ENCODE peak calls at places on chromosomes 7 and 10, in four cellular contexts. H is HepG2, U is K562, Y is GM12878. X is an unnamed sample.

GRCh38 chr10:119786117-119786769 is 60.4 kb downstream of the INPP5F start:
- DNase-seq in H (peak), U (peak), Y (no peak), X (no peak)

GRCh38 chr7:26705567-26705966 is 158.8 kb downstream of the SKAP2 start:
- DNase-seq in U (no peak), H (peak), Y (no peak), X (peak)

GRCh38 chr7:23012797-23013714 is 874 bp downstream of the HYCC1 start:
- DNase-seq in U (peak), Y (no peak), H (peak), X (no peak)

GRCh38 chr7:24653316-24654085 is 80.2 kb downstream of the PALS2 start:
- DNase-seq in Y (no peak), U (no peak), H (no peak), X (no peak)

GRCh38 chr7:50687096-50687495 is 95.6 kb downstream of the GRB10 start:
- DNase-seq in H (no peak), U (no peak), Y (no peak), X (no peak)

GRCh38 chr7:129376778-129377700 is 57.2 kb upstream of the STRIP2 start:
- DNase-seq in H (no peak), U (no peak), Y (no peak), X (no peak)

GRCh38 chr10:91378061-91378460 is 32.1 kb upstream of the HECTD2 start:
- DNase-seq in Y (no peak), H (no peak), U (no peak), X (no peak)

GRCh38 chr10:27628631-27629030 is 117.0 kb downstream of the MKX start:
- DNase-seq in U (no peak), H (no peak), Y (no peak), X (no peak)

GRCh38 chr10:93245772-93246171 is 172.1 kb downstream of the CYP26A1 start:
- DNase-seq in Y (no peak), H (no peak), U (no peak), X (no peak)

GRCh38 chr10:131843089-131843595 is 57.7 kb upstream of the PPP2R2D start:
- DNase-seq in Y (no peak), H (no peak), U (no peak), X (no peak)

GRCh38 chr7:115679976-115680375 is 350.6 kb downstream of the TFEC start:
- DNase-seq in U (no peak), H (peak), Y (peak), X (peak)

GRCh38 chr7:30866939-30867338 is 44.7 kb upstream of the AQP1 start:
- DNase-seq in H (no peak), U (no peak), Y (no peak), X (no peak)

GRCh38 chr7:140062528-140063299 is at the start of gene PARP12:
- DNase-seq in Y (peak), H (peak), U (peak), X (peak)

GRCh38 chr7:30683839-30684238 is 1.6 kb upstream of the CRHR2 start:
- DNase-seq in U (no peak), Y (no peak), H (no peak), X (no peak)

GRCh38 chr10:97575101-97575668 is 2.6 kb downstream of the ANKRD2 start:
- DNase-seq in Y (no peak), H (no peak), U (no peak), X (peak)

GRCh38 chr7:8362723-8363369 is 70.6 kb upstream of the NXPH1 start:
- DNase-seq in Y (no peak), H (no peak), U (no peak), X (no peak)

GRCh38 chr10:124916098-124916584 is 25.8 kb upstream of the ZRANB1 start:
- DNase-seq in Y (no peak), U (no peak), H (no peak), X (peak)

GRCh38 chr7:116948934-116949333 is 4.4 kb upstream of the ST7 start:
- DNase-seq in Y (no peak), U (peak), H (no peak), X (no peak)

GRCh38 chr7:55420535-55420934 is 55.4 kb downstream of the LANCL2 start:
- DNase-seq in H (peak), Y (no peak), U (no peak), X (no peak)

GRCh38 chr10:47050618-47051455 is 139.6 kb downstream of the PTPN20 start:
- DNase-seq in H (no peak), Y (no peak), U (no peak), X (no peak)

GRCh38 chr7:126840869-126841268 is 411.9 kb downstream of the GRM8 start:
- DNase-seq in H (no peak), U (no peak), Y (no peak), X (no peak)

GRCh38 chr7:47647213-47647985 is 65.5 kb upstream of the TNS3 start:
- DNase-seq in H (no peak), U (no peak), Y (no peak), X (no peak)

GRCh38 chr7:2010101-2010500 is 222.6 kb downstream of the MAD1L1 start:
- DNase-seq in U (no peak), Y (no peak), H (no peak), X (no peak)

GRCh38 chr7:141073173-141073640 is 657 bp upstream of the TMEM178B start:
- DNase-seq in H (peak), U (no peak), Y (no peak), X (peak)

GRCh38 chr7:108239501-108240225 is 109.5 kb upstream of the LAMB4 start:
- DNase-seq in Y (no peak), U (no peak), H (no peak), X (no peak)

GRCh38 chr7:128270799-128271411 is 29.8 kb downstream of the LEP start:
- DNase-seq in Y (no peak), U (no peak), H (no peak), X (no peak)

GRCh38 chr10:125375210-125375609 is 214.8 kb upstream of the CTBP2 start:
- DNase-seq in U (no peak), H (no peak), Y (no peak), X (peak)

GRCh38 chr10:47331491-47331890 is 9.2 kb downstream of the GDF2 start:
- DNase-seq in H (no peak), U (no peak), Y (no peak), X (no peak)

GRCh38 chr7:70694909-70695803 is 436.8 kb upstream of the GALNT17 start:
- DNase-seq in U (no peak), H (no peak), Y (no peak), X (no peak)

GRCh38 chr7:116511552-116512523 is 12.3 kb downstream of the CAV2 start:
- DNase-seq in Y (peak), H (peak), U (peak), X (peak)

GRCh38 chr7:141974831-141975230 is 1.3 kb upstream of the TAS2R38 start:
- DNase-seq in Y (no peak), H (peak), U (no peak), X (no peak)

GRCh38 chr10:124511205-124512039 is 49.8 kb downstream of the LHPP start:
- DNase-seq in H (no peak), U (no peak), Y (no peak), X (no peak)

GRCh38 chr7:104124469-104124868 is 83.3 kb downstream of the ORC5 start:
- DNase-seq in H (no peak), U (no peak), Y (no peak), X (no peak)

GRCh38 chr10:129833366-129833765 is 130.7 kb downstream of the EBF3 start:
- DNase-seq in U (no peak), Y (no peak), H (no peak), X (no peak)

GRCh38 chr10:14560274-14560673 is 214.4 kb downstream of the FAM107B start:
- DNase-seq in H (no peak), Y (no peak), U (no peak), X (peak)

GRCh38 chr7:71752171-71752935 is 620.4 kb downstream of the GALNT17 start:
- DNase-seq in Y (no peak), H (peak), U (peak), X (peak)

GRCh38 chr10:30828680-30829079 is 199.1 kb upstream of the LYZL2 start:
- DNase-seq in U (peak), Y (no peak), H (no peak), X (no peak)

GRCh38 chr7:2001601-2002442 is 230.9 kb downstream of the MAD1L1 start:
- DNase-seq in H (no peak), U (no peak), Y (no peak), X (no peak)

GRCh38 chr7:73988197-73988596 is 39.8 kb upstream of the ELN start:
- DNase-seq in H (no peak), U (no peak), Y (no peak), X (no peak)
- TF ChIP-seq CHD4 in H (no peak), U (no peak), Y (no peak), X (no peak)

DNA sequence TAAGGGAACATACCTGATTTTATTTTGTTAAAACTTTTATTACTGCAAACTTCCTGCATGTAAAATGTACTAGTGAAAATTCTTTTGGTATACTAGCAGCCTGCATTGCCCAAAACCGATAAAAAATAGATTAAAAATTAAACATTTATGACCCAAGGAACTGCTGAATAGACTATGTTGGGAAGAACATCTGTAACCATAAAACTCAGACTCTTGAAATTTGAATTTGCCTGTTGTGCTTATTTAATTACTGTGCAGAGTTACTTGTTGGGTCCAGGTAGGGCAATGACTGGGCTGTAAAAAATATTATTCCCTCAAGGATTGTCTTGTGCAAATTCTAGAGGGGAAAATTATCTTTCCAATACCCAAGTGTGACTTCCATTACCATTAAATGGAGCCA is 193.5 kb upstream of the PITRM1 start:
- DNase-seq in Y (no peak), U (no peak), H (no peak), X (no peak)
- TF ChIP-seq REST in Y (no peak), U (no peak), H (no peak), X (no peak)

GRCh38 chr7:157703131-157703530 is 366.3 kb downstream of the DNAJB6 start:
- DNase-seq in U (no peak), H (no peak), Y (no peak), X (no peak)
- TF ChIP-seq CHD4 in U (no peak), H (no peak), Y (no peak), X (no peak)

GRCh38 chr10:75451927-75452326 is 20.5 kb downstream of the LRMDA start:
- DNase-seq in H (no peak), U (no peak), Y (no peak), X (no peak)

GRCh38 chr10:75450062-75450429 is 18.6 kb downstream of the LRMDA start:
- DNase-seq in H (no peak), U (no peak), Y (no peak), X (no peak)

GRCh38 chr10:75449320-75450061 is 18.1 kb downstream of the LRMDA start:
- DNase-seq in U (no peak), Y (no peak), H (no peak), X (no peak)

GRCh38 chr10:75452997-75453396 is 21.6 kb downstream of the LRMDA start:
- DNase-seq in Y (no peak), H (no peak), U (no peak), X (no peak)

DNA sequence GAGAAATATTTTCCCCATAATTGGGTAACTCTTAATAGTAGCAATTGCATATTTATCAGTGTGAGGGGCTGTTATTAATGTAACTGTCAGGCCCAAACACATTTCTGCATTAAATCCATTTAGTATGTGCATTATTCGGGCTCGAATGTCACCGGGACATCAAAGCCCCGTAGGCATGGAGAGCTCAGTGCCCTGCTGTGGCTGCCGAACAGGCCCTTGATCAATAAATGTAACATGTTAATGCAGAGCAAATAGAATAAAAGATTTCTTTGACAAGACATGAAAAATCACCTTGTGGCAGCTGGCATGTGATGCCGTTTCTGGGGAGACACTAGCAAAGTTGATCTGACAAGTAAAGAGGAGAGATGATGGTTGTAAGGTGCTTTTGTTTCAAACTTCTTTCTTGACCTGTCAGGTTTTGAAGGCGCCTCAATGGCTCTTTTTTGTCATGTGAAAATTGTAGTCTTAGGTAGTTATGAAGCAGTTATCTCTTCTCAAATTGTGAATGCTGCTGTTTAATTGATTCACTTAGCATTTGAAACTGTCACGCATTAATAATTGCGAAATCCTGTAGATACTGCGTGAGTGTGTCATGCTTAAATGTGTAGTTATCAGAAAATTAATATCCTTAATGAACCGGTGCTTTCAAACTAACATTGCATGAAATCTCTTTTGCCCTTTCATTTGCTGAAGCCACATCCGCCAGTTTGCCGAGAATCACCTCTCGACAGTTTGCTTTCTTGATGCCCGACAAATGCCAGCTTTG is 19.4 kb downstream of the LRMDA start:
- DNase-seq in H (no peak), Y (no peak), U (no peak), X (no peak)
- TF ChIP-seq REST in H (no peak), Y (no peak), U (no peak), X (no peak)

GRCh38 chr10:110214380-110214826 is 7.0 kb downstream of the MXI1 start:
- DNase-seq in H (no peak), Y (no peak), U (no peak), X (no peak)
- TF ChIP-seq CHD4 in H (no peak), Y (no peak), U (no peak), X (no peak)

GRCh38 chr10:80324891-80325364 is 31.6 kb downstream of the DYDC1 start:
- DNase-seq in H (no peak), U (no peak), Y (no peak), X (no peak)
- TF ChIP-seq REST in H (no peak), U (no peak), Y (no peak), X (no peak)

GRCh38 chr10:35691522-35692236 is 49.6 kb upstream of the FZD8 start:
- DNase-seq in H (no peak), U (no peak), Y (no peak), X (no peak)
- TF ChIP-seq CHD4 in H (no peak), U (no peak), Y (no peak), X (no peak)

GRCh38 chr7:100248483-100248882 is 28.7 kb downstream of the PVRIG start:
- DNase-seq in H (no peak), U (no peak), Y (no peak), X (no peak)

GRCh38 chr7:100247152-100247757 is 27.5 kb downstream of the PVRIG start:
- DNase-seq in Y (no peak), U (peak), H (peak), X (peak)
- TF ChIP-seq REST in Y (no peak), U (no peak), H (no peak), X (no peak)

GRCh38 chr7:78437118-78437517 is 638.5 kb downstream of the PHTF2 start:
- DNase-seq in H (peak), U (no peak), Y (no peak), X (no peak)
- TF ChIP-seq CHD4 in H (no peak), U (no peak), Y (no peak), X (no peak)

X was measured in A549.